ENCODE peak calls at places on chromosomes 11 and 22, in four cellular contexts. D, U, Y and Z are unnamed samples.

GRCh38 chr11:2586091-2586792 is 113.6 kb downstream of the KCNQ1OT1 start:
- DNase-seq in D (peak), U (no peak), Y (no peak), Z (no peak)

GRCh38 chr11:62370743-62371440 is 33.6 kb downstream of the ASRGL1 start:
- DNase-seq in D (no peak), U (no peak), Y (no peak), Z (no peak)

GRCh38 chr22:44213489-44214043 is 32.8 kb downstream of the PARVG start:
- DNase-seq in D (no peak), U (no peak), Y (no peak), Z (no peak)

GRCh38 chr11:67482736-67483497 is at the start of gene AIP:
- DNase-seq in D (peak), U (peak), Y (peak), Z (peak)

GRCh38 chr22:44369241-44369652 is 56.5 kb upstream of the SHISAL1 start:
- DNase-seq in D (no peak), U (peak), Y (no peak), Z (no peak)

GRCh38 chr22:29733362-29734322 is 13.8 kb downstream of the CABP7 start:
- DNase-seq in D (peak), U (no peak), Y (no peak), Z (peak)

GRCh38 chr22:22060200-22061084 is 77.9 kb upstream of the TOP3B start:
- DNase-seq in D (peak), U (peak), Y (peak), Z (peak)

GRCh38 chr11:10374386-10374785 is 69.5 kb downstream of the ADM start:
- DNase-seq in D (no peak), U (no peak), Y (no peak), Z (no peak)

GRCh38 chr22:35044607-35045390 is 21.2 kb upstream of the ISX start:
- DNase-seq in D (no peak), U (no peak), Y (peak), Z (no peak)

GRCh38 chr11:86116386-86116726 is 47.5 kb upstream of the PICALM start:
- DNase-seq in D (no peak), U (no peak), Y (peak), Z (no peak)

GRCh38 chr11:34620820-34621792 is at the start of gene EHF:
- DNase-seq in D (no peak), U (no peak), Y (peak), Z (no peak)

GRCh38 chr11:20277014-20277413 is 86.5 kb upstream of the HTATIP2 start:
- DNase-seq in D (no peak), U (peak), Y (no peak), Z (no peak)

GRCh38 chr22:36329217-36330078 is 58.3 kb downstream of the MYH9 start:
- DNase-seq in D (peak), U (peak), Y (peak), Z (no peak)

GRCh38 chr11:6927030-6927617 is 898 bp downstream of the ZNF215 start:
- DNase-seq in D (no peak), U (no peak), Y (no peak), Z (no peak)

GRCh38 chr22:20176421-20177060 is 25.7 kb upstream of the CCDC188 start:
- DNase-seq in D (no peak), U (no peak), Y (no peak), Z (no peak)

GRCh38 chr11:86940122-86940777 is 14.9 kb downstream of the FZD4 start:
- DNase-seq in D (peak), U (no peak), Y (peak), Z (no peak)

GRCh38 chr11:69919659-69920499 is 100.7 kb upstream of the FGF3 start:
- DNase-seq in D (no peak), U (no peak), Y (peak), Z (no peak)

GRCh38 chr11:114202011-114202609 is 94.1 kb upstream of the NNMT start:
- DNase-seq in D (no peak), U (no peak), Y (no peak), Z (no peak)

GRCh38 chr11:2173150-2173693 is 1.6 kb upstream of the TH start:
- DNase-seq in D (no peak), U (peak), Y (peak), Z (peak)

GRCh38 chr22:49025791-49026475 is 801.7 kb downstream of the BRD1 start:
- DNase-seq in D (no peak), U (no peak), Y (no peak), Z (no peak)

GRCh38 chr22:20234314-20234682 is 33.8 kb downstream of the RTN4R start:
- DNase-seq in D (no peak), U (no peak), Y (no peak), Z (no peak)

GRCh38 chr22:48198489-48199459 is 1436.3 kb downstream of the TBC1D22A start:
- DNase-seq in D (no peak), U (no peak), Y (no peak), Z (no peak)

GRCh38 chr11:71986131-71986530 is 12.6 kb upstream of the IL18BP start:
- DNase-seq in D (no peak), U (no peak), Y (no peak), Z (no peak)

GRCh38 chr22:42649261-42650056 is at the start of gene CYB5R3:
- DNase-seq in D (peak), U (peak), Y (peak), Z (peak)

GRCh38 chr11:19380375-19380774 is 139.6 kb upstream of the E2F8 start:
- DNase-seq in D (peak), U (no peak), Y (peak), Z (no peak)

GRCh38 chr11:72577271-72577681 is 96.9 kb downstream of the PDE2A start:
- DNase-seq in D (no peak), U (no peak), Y (no peak), Z (no peak)

GRCh38 chr11:104118105-104118762 is 45.7 kb downstream of the PDGFD start:
- DNase-seq in D (no peak), U (no peak), Y (no peak), Z (no peak)

GRCh38 chr11:130642994-130643393 is 194.5 kb downstream of the ADAMTS15 start:
- DNase-seq in D (no peak), U (no peak), Y (no peak), Z (no peak)

GRCh38 chr11:42631223-42631843 is 680.5 kb upstream of the API5 start:
- DNase-seq in D (peak), U (peak), Y (peak), Z (peak)

GRCh38 chr11:43546561-43547410 is 133.8 kb upstream of the HSD17B12 start:
- DNase-seq in D (no peak), U (no peak), Y (no peak), Z (no peak)

GRCh38 chr11:2093575-2094353 is 45.4 kb downstream of the IGF2 start:
- DNase-seq in D (peak), U (no peak), Y (no peak), Z (no peak)

GRCh38 chr11:32893947-32894827 is 1.6 kb downstream of the QSER1 start:
- DNase-seq in D (peak), U (peak), Y (peak), Z (peak)

GRCh38 chr11:73236205-73236765 is 18.2 kb downstream of the P2RY2 start:
- DNase-seq in D (no peak), U (no peak), Y (no peak), Z (no peak)

GRCh38 chr11:36605221-36606216 is 7.5 kb upstream of the RAG2 start:
- DNase-seq in D (no peak), U (no peak), Y (no peak), Z (no peak)

GRCh38 chr22:28594784-28595324 is 84.8 kb downstream of the TTC28 start:
- DNase-seq in D (no peak), U (peak), Y (peak), Z (no peak)

GRCh38 chr11:102974552-102975280 is 19.2 kb upstream of the MMP13 start:
- DNase-seq in D (peak), U (no peak), Y (peak), Z (no peak)

GRCh38 chr22:23068096-23068831 is 2.1 kb upstream of the GNAZ start:
- DNase-seq in D (peak), U (no peak), Y (no peak), Z (peak)

GRCh38 chr11:13033760-13034533 is 24.8 kb downstream of the RASSF10 start:
- DNase-seq in D (no peak), U (peak), Y (no peak), Z (no peak)

GRCh38 chr11:10329935-10330334 is 25.1 kb downstream of the ADM start:
- DNase-seq in D (no peak), U (no peak), Y (peak), Z (no peak)

GRCh38 chr11:45659818-45660160 is 5.6 kb downstream of the CHST1 start:
- DNase-seq in D (no peak), U (no peak), Y (no peak), Z (no peak)
- TF ChIP-seq CTCF in D (no peak), U (no peak), Y (no peak), Z (peak)

DNA sequence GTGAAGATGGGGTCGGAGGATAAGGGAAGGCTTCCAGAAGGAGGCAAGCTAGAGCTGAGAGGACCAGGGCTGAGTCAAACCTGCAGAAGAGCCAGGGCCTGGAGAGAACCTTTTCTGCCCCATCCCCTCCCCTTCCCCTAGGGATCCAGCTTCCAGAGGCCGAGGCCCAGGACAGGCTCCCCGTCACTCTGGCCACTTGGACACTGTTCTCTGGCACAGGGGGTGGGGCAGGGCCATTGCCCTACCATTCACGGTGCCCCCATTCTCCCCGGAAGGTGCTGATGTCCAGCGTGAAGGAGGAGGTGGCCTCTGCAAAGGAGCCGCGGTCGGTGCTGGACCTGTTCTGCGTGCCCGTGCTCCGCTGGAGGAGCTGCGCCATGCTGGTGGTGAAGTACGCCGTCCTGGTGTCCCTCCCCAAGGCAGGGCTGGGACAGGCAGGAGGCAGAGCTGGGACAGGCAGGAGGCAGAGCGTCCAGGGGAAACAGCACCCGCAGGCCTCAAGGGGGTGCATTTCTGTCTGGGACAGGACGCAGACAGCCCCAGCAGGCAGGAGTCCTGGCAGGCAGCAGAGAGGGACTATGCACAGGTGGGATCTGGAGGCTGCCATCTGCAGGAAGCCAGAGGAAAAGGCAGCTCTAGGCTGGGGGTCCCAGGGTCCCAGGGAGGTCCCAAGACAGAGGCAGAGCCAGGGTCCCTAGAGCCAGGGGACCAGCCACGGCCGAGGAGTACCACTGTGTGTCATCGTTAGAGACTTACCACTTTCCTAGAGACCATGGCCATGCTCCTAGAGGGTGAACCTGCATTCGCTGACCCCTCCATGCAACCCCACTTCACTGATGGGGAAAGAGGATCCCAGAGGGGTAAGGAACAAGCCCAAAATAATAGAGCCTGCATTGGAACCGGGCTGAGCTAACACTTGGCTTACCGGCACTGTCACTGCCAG is 25.8 kb upstream of the SLC22A12 start:
- DNase-seq in D (no peak), U (peak), Y (no peak), Z (peak)
- TF ChIP-seq CTCF in D (no peak), U (peak), Y (peak), Z (peak)

GRCh38 chr11:118791015-118791960 is at the start of gene DDX6:
- DNase-seq in D (peak), U (peak), Y (peak), Z (peak)
- TF ChIP-seq CTCF in D (peak), U (peak), Y (peak), Z (peak)

DNA sequence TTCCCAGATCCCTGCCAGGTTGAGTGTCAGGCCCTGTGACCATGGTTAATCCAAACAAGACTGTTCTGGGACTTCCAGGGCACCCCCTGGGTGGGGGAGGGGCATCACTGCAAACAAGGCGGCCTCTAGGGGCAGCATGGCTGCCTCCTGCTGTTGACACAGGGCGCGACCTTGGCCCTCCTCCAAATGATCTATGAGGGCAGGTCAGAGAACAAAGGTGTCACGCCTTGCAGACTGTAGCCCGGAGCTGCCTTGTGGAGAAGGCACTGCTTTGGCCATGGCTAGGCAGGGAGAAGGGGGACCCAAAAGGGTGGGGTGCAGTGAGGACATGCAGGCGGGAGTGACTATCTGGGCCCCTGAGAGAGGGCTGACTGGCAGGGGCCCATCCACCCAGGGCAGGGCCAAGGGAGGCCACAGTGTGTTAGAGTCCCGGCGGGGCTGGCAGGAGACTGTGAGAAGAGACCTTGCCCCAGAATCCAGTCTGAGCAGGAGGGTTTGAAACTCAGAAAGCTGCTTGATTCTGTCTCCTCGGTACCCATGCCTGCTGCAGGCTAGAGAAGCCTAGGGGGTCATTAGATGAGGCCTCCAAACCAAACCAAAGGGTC is 35.6 kb downstream of the KCNC1 start:
- DNase-seq in D (peak), U (no peak), Y (no peak), Z (peak)
- TF ChIP-seq CTCF in D (no peak), U (peak), Y (peak), Z (peak)

GRCh38 chr11:5737091-5737490 is 843 bp downstream of the OR56B1 start:
- DNase-seq in D (no peak), U (no peak), Y (no peak), Z (no peak)

GRCh38 chr11:5737672-5738071 is 1.4 kb downstream of the OR56B1 start:
- DNase-seq in D (no peak), U (no peak), Y (no peak), Z (no peak)

GRCh38 chr11:5736396-5736795 is at the start of gene OR56B1:
- DNase-seq in D (no peak), U (no peak), Y (no peak), Z (no peak)
- TF ChIP-seq CTCF in D (no peak), U (no peak), Y (no peak), Z (no peak)

GRCh38 chr11:60944504-60945294 is 7.3 kb downstream of the SLC15A3 start:
- DNase-seq in D (no peak), U (no peak), Y (no peak), Z (no peak)
- TF ChIP-seq CTCF in D (peak), U (peak), Y (peak), Z (peak)

GRCh38 chr11:894575-895201 is 15.9 kb downstream of the CHID1 start:
- DNase-seq in D (no peak), U (peak), Y (no peak), Z (no peak)
- TF ChIP-seq CTCF in D (no peak), U (peak), Y (no peak), Z (peak)

DNA sequence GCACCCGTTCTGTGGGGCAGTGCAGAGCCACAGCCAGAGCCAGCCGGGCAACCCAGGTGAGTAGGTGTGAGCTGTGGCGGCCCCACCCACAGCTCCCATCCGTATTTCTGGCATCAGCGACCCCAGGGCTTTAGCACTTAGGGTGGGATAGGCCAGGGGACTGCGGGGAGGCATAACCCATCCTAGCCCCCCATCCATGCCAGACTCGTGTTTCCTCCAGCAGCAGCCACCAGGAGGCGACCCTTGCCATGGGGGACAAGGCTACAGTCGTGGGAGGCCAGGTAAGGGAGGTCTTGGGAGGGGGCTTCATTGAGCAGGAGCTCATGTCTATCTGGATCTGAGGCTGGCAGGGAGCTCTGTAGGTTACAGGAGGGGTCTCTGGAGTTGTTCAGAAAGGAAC is 873 bp downstream of the OTOG start:
- DNase-seq in D (no peak), U (no peak), Y (no peak), Z (no peak)
- TF ChIP-seq CTCF in D (no peak), U (no peak), Y (no peak), Z (peak)